ENCODE peak calls at places on chromosomes 16 and 17, in seven cellular contexts. N is mesothelial cell of epicardium, C is AG04449, G is stomach, M is H9, F is prostate gland, A is lower leg skin. B is an unnamed sample.

GRCh38 chr17:55571095-55571494 is 59.8 kb upstream of the SMIM36 start:
- DNase-seq in N (no peak), C (no peak), G (no peak), M (no peak), F (no peak), A (no peak), B (no peak)

GRCh38 chr17:51166198-51166986 is at the start of gene NME2:
- DNase-seq in N (peak; percentile 65), C (no peak), G (peak; percentile 92), M (peak; percentile 97), F (peak; percentile 86), A (peak; percentile 97), B (peak; percentile 80)

GRCh38 chr16:15593235-15593634 is 49.7 kb downstream of the MARF1 start:
- DNase-seq in N (no peak), C (no peak), G (no peak), M (no peak), F (no peak), A (no peak), B (no peak)

GRCh38 chr17:44623070-44623725 is 33.1 kb upstream of the MEIOC start:
- DNase-seq in N (no peak), C (no peak), G (no peak), M (no peak), F (no peak), A (no peak), B (no peak)

GRCh38 chr16:57977418-57978069 is 6.6 kb upstream of the CNGB1 start:
- DNase-seq in N (no peak), C (no peak), G (no peak), M (no peak), F (no peak), A (no peak), B (no peak)

GRCh38 chr17:58391302-58391984 is 25.9 kb downstream of the RNF43 start:
- DNase-seq in N (peak; percentile 72), C (no peak), G (peak; percentile 97), M (no peak), F (peak; percentile 99), A (no peak), B (peak; percentile 69)

GRCh38 chr16:878071-878784 is 77.7 kb upstream of the GNG13 start:
- DNase-seq in N (peak; percentile 18), C (no peak), G (no peak), M (peak; percentile 59), F (no peak), A (no peak), B (no peak)

GRCh38 chr17:42111265-42111636 is 1.3 kb downstream of the DHX58 start:
- DNase-seq in N (no peak), C (no peak), G (no peak), M (no peak), F (no peak), A (no peak), B (no peak)

GRCh38 chr17:36940313-36941264 is 3.3 kb downstream of the LHX1 start:
- DNase-seq in N (no peak), C (no peak), G (no peak), M (peak; percentile 62), F (no peak), A (peak; percentile 80), B (no peak)

GRCh38 chr17:42950044-42950783 is 14.0 kb downstream of the AARSD1 start:
- DNase-seq in N (no peak), C (no peak), G (no peak), M (no peak), F (no peak), A (no peak), B (no peak)

GRCh38 chr17:78737332-78737731 is 44.7 kb downstream of the CYTH1 start:
- DNase-seq in N (no peak), C (no peak), G (no peak), M (no peak), F (no peak), A (no peak), B (peak; percentile 62)

GRCh38 chr17:59378621-59379194 is 47.3 kb downstream of the YPEL2 start:
- DNase-seq in N (no peak), C (peak; percentile 72), G (no peak), M (no peak), F (no peak), A (no peak), B (peak; percentile 91)

GRCh38 chr16:85750021-85750826 is 672 bp downstream of the C16orf74 start:
- DNase-seq in N (no peak), C (no peak), G (peak; percentile 36), M (peak; percentile 55), F (no peak), A (no peak), B (peak; percentile 55)

GRCh38 chr16:88719267-88719932 is 13.1 kb downstream of the CTU2 start:
- DNase-seq in N (no peak), C (no peak), G (no peak), M (no peak), F (no peak), A (no peak), B (no peak)

GRCh38 chr17:60280673-60281072 is 111.3 kb downstream of the USP32 start:
- DNase-seq in N (no peak), C (no peak), G (no peak), M (no peak), F (no peak), A (no peak), B (no peak)

GRCh38 chr16:81831722-81832126 is 52.6 kb downstream of the PLCG2 start:
- DNase-seq in N (no peak), C (no peak), G (peak; percentile 62), M (peak; percentile 51), F (peak; percentile 7), A (no peak), B (no peak)
- TF ChIP-seq CTCF in N (no peak), C (no peak), G (no peak), M (no peak), F (no peak), A (no peak), B (no peak)

GRCh38 chr17:64216385-64217248 is 46.4 kb downstream of the TEX2 start:
- DNase-seq in N (no peak), C (no peak), G (peak; percentile 53), M (peak; percentile 78), F (no peak), A (no peak), B (peak; percentile 62)
- TF ChIP-seq CTCF in N (no peak), C (no peak), G (no peak), M (peak; percentile 39), F (no peak), A (no peak), B (peak; percentile 5)

DNA sequence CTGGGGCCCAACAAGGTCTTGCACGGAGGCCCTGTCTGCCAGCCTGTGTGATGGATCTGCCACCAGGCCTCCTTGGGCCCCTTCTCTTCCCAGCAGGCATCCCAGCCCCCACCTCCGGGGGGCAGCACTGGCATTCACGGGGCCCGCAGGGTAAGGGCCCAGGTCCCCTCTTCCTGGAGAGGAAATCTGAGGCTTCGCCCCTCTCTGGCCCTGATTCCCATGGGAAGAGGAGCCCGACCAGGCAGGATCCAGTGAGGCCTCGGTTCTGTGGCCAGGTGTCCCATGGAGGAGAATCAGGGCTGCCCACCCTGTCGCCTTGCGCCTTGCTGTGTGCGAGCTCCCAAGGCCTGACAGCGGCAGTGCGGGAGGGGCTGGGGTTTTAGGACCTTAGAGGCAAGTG is 48.4 kb downstream of the PDPK1 start:
- DNase-seq in N (no peak), C (no peak), G (no peak), M (peak; percentile 38), F (no peak), A (peak; percentile 76), B (no peak)
- TF ChIP-seq CTCF in N (no peak), C (peak; percentile 6), G (no peak), M (peak; percentile 66), F (no peak), A (no peak), B (no peak)

GRCh38 chr17:64295146-64295545 is 32.1 kb upstream of the TEX2 start:
- DNase-seq in N (no peak), C (no peak), G (no peak), M (no peak), F (no peak), A (no peak), B (no peak)

GRCh38 chr17:64289652-64290051 is 26.6 kb upstream of the TEX2 start:
- DNase-seq in N (no peak), C (no peak), G (no peak), M (no peak), F (no peak), A (no peak), B (no peak)

GRCh38 chr17:64296246-64296645 is 33.2 kb upstream of the TEX2 start:
- DNase-seq in N (no peak), C (no peak), G (no peak), M (no peak), F (no peak), A (no peak), B (no peak)

GRCh38 chr17:64291268-64291851 is 28.3 kb upstream of the TEX2 start:
- DNase-seq in N (no peak), C (no peak), G (no peak), M (no peak), F (no peak), A (no peak), B (no peak)
- TF ChIP-seq CTCF in N (peak; percentile 55), C (peak; percentile 7), G (no peak), M (peak; percentile 66), F (no peak), A (no peak), B (peak; percentile 46)

B was measured in fibroblast of pulmonary artery.